ENCODE peak calls at places on chromosomes 4 and X, in eight cellular contexts. K, B, F, Q, V, I, N and E are unnamed samples.

GRCh38 chrX:38108364-38108763 is 102.0 kb downstream of the SYTL5 start:
- DNase-seq in K (peak), B (no peak), F (no peak), Q (no peak), V (no peak), I (no peak), N (no peak), E (no peak)

GRCh38 chr4:177596035-177596434 is 153.8 kb upstream of the AGA start:
- DNase-seq in K (peak), B (no peak), F (peak), Q (no peak), V (no peak), I (peak), N (no peak), E (no peak)

GRCh38 chr4:148203056-148203898 is 238.9 kb downstream of the NR3C2 start:
- DNase-seq in K (no peak), B (no peak), F (peak), Q (no peak), V (no peak), I (no peak), N (no peak), E (no peak)

GRCh38 chrX:101639583-101639982 is 20.1 kb downstream of the ARMCX2 start:
- DNase-seq in K (no peak), B (no peak), F (no peak), Q (no peak), V (no peak), I (no peak), N (no peak), E (no peak)

GRCh38 chr4:127832585-127832984 is 48.1 kb upstream of the PLK4 start:
- DNase-seq in K (no peak), B (no peak), F (peak), Q (no peak), V (no peak), I (no peak), N (no peak), E (no peak)

GRCh38 chrX:19875051-19875432 is 12.4 kb downstream of the SH3KBP1 start:
- DNase-seq in K (peak), B (no peak), F (no peak), Q (no peak), V (no peak), I (no peak), N (no peak), E (no peak)

GRCh38 chrX:134849390-134849789 is 141.4 kb upstream of the SMIM10 start:
- DNase-seq in K (peak), B (no peak), F (no peak), Q (no peak), V (no peak), I (no peak), N (no peak), E (no peak)

GRCh38 chr4:140637836-140638235 is 69.1 kb upstream of the UCP1 start:
- DNase-seq in K (no peak), B (no peak), F (peak), Q (peak), V (no peak), I (no peak), N (no peak), E (no peak)

GRCh38 chrX:150365953-150366911 is 3.1 kb downstream of the MAMLD1 start:
- DNase-seq in K (peak), B (peak), F (peak), Q (no peak), V (peak), I (peak), N (peak), E (peak)

GRCh38 chrX:74535211-74535621 is 79.2 kb downstream of the RLIM start:
- DNase-seq in K (peak), B (no peak), F (peak), Q (no peak), V (peak), I (no peak), N (no peak), E (no peak)

GRCh38 chrX:2317527-2318055 is 183.2 kb downstream of the DHRSX start:
- DNase-seq in K (no peak), B (no peak), F (no peak), Q (no peak), V (no peak), I (no peak), N (no peak), E (no peak)
- H3K27ac ChIP-seq in K (no peak), B (no peak), F (no peak), Q (no peak), V (no peak), I (no peak), N (no peak), E (no peak)

DNA sequence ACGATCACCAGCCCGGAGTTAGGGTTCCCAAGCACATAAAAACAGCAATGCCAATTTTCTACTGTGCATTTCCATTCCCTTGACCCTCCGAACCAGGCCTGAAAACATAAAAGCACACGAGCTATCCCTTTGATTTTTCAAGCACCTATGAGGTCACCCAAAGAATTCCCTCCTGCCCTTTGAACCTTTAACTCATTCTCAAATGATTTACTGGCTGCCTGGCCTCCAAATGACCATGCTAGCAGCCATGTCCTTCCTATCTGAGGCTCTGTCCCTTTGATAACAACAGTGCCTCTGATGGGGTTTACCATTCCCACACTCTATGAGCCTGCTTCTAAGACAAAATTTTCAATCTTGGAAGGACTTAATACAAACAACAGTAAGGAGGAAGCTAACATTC is 15.2 kb downstream of the SHROOM4 start:
- DNase-seq in K (no peak), B (no peak), F (no peak), Q (no peak), V (no peak), I (no peak), N (no peak), E (no peak)
- H3K27ac ChIP-seq in K (no peak), B (peak), F (no peak), Q (no peak), V (no peak), I (no peak), N (no peak), E (no peak)

DNA sequence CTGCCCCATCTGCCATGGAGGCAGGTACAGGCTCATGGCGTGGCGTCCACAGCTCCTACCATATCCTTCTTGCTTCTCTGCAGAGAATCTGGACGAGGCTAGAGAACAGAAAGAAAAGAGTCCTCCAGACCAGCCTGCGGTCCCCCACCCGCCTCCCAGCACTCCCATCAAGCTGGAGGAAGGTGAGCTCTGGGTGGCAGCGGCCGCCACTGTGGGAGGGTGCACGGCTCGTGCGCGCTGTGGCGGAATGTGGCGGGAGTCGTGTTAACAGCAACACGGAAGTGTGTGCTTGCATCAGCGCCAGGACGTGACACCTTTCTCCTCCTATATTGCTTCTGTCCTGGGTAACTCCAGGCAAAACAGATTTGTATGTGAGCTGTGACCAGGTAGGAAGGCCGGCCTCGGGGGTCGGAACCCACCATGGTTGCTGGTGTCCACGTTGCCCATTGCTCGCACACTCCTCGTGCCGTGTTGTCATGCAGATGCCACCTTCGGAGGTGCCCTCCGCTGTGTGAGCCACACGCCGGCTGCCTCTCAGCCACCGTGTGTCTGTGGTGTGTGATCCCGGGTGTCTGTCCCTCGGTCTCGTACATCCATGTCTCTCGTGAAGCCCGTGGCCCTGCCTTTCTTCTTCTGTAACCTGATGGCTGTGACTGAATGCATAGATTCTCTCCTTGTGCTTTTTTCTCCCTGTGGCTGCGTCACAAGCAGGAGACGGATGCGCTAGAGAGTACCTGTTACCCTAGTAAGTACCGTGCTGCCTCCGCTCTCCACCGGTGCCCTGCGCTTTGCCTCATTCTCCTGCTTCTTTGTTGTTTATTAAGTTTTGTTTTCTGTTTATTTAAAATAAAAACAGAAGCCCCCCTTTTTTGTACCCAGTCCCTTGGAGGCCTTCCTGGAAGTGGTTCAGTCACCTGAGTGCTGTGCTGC is 37.0 kb downstream of the NOP14 start:
- DNase-seq in K (no peak), B (no peak), F (no peak), Q (no peak), V (peak), I (peak), N (no peak), E (no peak)
- H3K27ac ChIP-seq in K (no peak), B (no peak), F (no peak), Q (no peak), V (no peak), I (no peak), N (no peak), E (no peak)

GRCh38 chr4:113645771-113646455 is 115.6 kb downstream of the CAMK2D start:
- DNase-seq in K (peak), B (peak), F (peak), Q (no peak), V (no peak), I (no peak), N (no peak), E (no peak)

GRCh38 chr4:113646456-113646809 is 115.1 kb downstream of the CAMK2D start:
- DNase-seq in K (peak), B (no peak), F (peak), Q (no peak), V (no peak), I (no peak), N (no peak), E (no peak)

GRCh38 chr4:113643505-113643904 is 118.0 kb downstream of the CAMK2D start:
- DNase-seq in K (no peak), B (no peak), F (no peak), Q (no peak), V (no peak), I (no peak), N (no peak), E (no peak)

GRCh38 chr4:113645288-113645687 is 116.2 kb downstream of the CAMK2D start:
- DNase-seq in K (no peak), B (no peak), F (no peak), Q (no peak), V (no peak), I (no peak), N (no peak), E (no peak)

GRCh38 chr4:113644398-113644797 is 117.1 kb downstream of the CAMK2D start:
- DNase-seq in K (no peak), B (no peak), F (no peak), Q (no peak), V (no peak), I (no peak), N (no peak), E (no peak)
- H3K27ac ChIP-seq in K (no peak), B (no peak), F (no peak), Q (no peak), V (no peak), I (no peak), N (no peak), E (peak)

DNA sequence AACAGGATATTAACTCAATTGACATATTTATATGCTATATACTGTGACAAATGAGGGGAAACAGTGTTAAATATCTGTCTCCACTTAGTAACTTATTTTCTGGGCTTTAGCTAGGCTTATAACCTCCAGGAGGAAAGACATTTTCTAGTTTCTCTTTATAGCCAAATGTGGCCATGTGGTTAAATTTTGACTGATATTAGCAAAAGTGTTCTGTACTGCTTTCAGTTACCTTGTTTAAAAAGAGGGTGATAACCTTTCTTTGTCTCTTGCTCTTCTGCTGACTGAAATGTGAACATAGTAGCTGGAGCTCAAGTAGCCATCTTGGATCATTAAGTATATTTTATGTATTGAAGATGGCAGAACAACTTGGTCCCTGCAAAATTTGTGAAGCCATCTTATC is 253.7 kb downstream of the PDHA2 start:
- DNase-seq in K (no peak), B (no peak), F (no peak), Q (no peak), V (no peak), I (no peak), N (no peak), E (no peak)
- H3K27ac ChIP-seq in K (no peak), B (no peak), F (no peak), Q (no peak), V (no peak), I (no peak), N (no peak), E (no peak)

GRCh38 chr4:94446386-94446785 is 5.4 kb upstream of the PDLIM5 start:
- DNase-seq in K (peak), B (no peak), F (no peak), Q (no peak), V (no peak), I (no peak), N (no peak), E (no peak)

GRCh38 chr4:94447754-94448411 is 3.9 kb upstream of the PDLIM5 start:
- DNase-seq in K (no peak), B (no peak), F (no peak), Q (no peak), V (no peak), I (no peak), N (no peak), E (no peak)

GRCh38 chr4:94441838-94442237 is 9.9 kb upstream of the PDLIM5 start:
- DNase-seq in K (no peak), B (no peak), F (no peak), Q (no peak), V (no peak), I (no peak), N (no peak), E (no peak)

GRCh38 chr4:94442251-94442650 is 9.5 kb upstream of the PDLIM5 start:
- DNase-seq in K (no peak), B (no peak), F (no peak), Q (no peak), V (no peak), I (no peak), N (no peak), E (no peak)

GRCh38 chr4:94444771-94445170 is 7.0 kb upstream of the PDLIM5 start:
- DNase-seq in K (peak), B (no peak), F (no peak), Q (no peak), V (no peak), I (no peak), N (no peak), E (no peak)
- H3K27ac ChIP-seq in K (no peak), B (no peak), F (no peak), Q (no peak), V (peak), I (peak), N (no peak), E (no peak)

GRCh38 chr4:23877758-23878229 is 12.1 kb downstream of the PPARGC1A start:
- DNase-seq in K (peak), B (no peak), F (no peak), Q (no peak), V (peak), I (no peak), N (no peak), E (no peak)

GRCh38 chr4:23878235-23878861 is 11.5 kb downstream of the PPARGC1A start:
- DNase-seq in K (no peak), B (no peak), F (no peak), Q (no peak), V (no peak), I (no peak), N (no peak), E (no peak)

GRCh38 chr4:23876418-23877089 is 13.3 kb downstream of the PPARGC1A start:
- DNase-seq in K (no peak), B (no peak), F (no peak), Q (no peak), V (no peak), I (no peak), N (no peak), E (no peak)

GRCh38 chr4:23881052-23881501 is 8.8 kb downstream of the PPARGC1A start:
- DNase-seq in K (no peak), B (no peak), F (no peak), Q (no peak), V (no peak), I (no peak), N (no peak), E (no peak)

GRCh38 chr4:23878912-23879732 is 10.7 kb downstream of the PPARGC1A start:
- DNase-seq in K (peak), B (no peak), F (no peak), Q (no peak), V (no peak), I (no peak), N (no peak), E (no peak)
- H3K27ac ChIP-seq in K (no peak), B (no peak), F (no peak), Q (no peak), V (no peak), I (no peak), N (no peak), E (peak)

GRCh38 chr4:151358266-151358665 is 32.9 kb upstream of the SH3D19 start:
- DNase-seq in K (no peak), B (no peak), F (no peak), Q (no peak), V (no peak), I (no peak), N (no peak), E (no peak)
- H3K27ac ChIP-seq in K (no peak), B (no peak), F (no peak), Q (no peak), V (no peak), I (no peak), N (no peak), E (no peak)

DNA sequence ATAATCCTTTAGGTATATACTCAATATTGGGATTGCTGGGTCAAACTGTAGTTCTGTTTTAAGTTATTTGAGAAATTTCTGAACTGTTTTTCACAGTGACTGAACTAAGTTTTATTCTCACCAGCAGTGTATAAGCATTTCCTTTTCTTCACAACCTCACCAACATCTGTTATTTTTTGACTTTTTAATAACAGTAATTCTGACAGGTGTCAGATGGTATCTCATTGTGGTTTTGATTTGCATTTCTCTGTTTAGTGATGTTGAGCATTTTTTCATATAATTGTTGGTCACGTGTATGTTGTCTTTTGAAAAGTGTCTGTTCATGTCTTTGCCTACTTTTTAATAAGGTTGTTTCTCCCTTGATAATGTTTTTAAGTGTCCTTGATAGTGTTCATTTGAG is 112.6 kb downstream of the LINC00632 start:
- DNase-seq in K (no peak), B (no peak), F (no peak), Q (no peak), V (no peak), I (no peak), N (no peak), E (no peak)
- H3K27ac ChIP-seq in K (no peak), B (no peak), F (no peak), Q (no peak), V (no peak), I (no peak), N (no peak), E (no peak)